ENCODE peak calls at places on chromosomes 5 and 9, in six cellular contexts. One of them, this sample, is unnamed.

GRCh38 chr5:73706963-73707362 is 81.0 kb downstream of the ARHGEF28 start:
- DNase-seq in A549: no peak
- DNase-seq in uterus: no peak
- DNase-seq in endothelial cell of umbilical vein: no peak
- DNase-seq in tibial nerve: no peak
- DNase-seq in stomach: no peak
- DNase-seq in this sample: no peak

GRCh38 chr5:82707741-82708140 is 369.5 kb downstream of the TMEM167A start:
- DNase-seq in uterus: no peak
- DNase-seq in tibial nerve: no peak
- DNase-seq in stomach: no peak
- DNase-seq in A549: no peak
- DNase-seq in endothelial cell of umbilical vein: no peak
- DNase-seq in this sample: no peak

GRCh38 chr5:180424094-180424493 is 70.1 kb upstream of the CNOT6 start:
- DNase-seq in tibial nerve: no peak
- DNase-seq in A549: no peak
- DNase-seq in endothelial cell of umbilical vein: no peak
- DNase-seq in uterus: no peak
- DNase-seq in stomach: no peak
- DNase-seq in this sample: no peak

GRCh38 chr5:111583761-111584203 is 71.4 kb upstream of the STARD4 start:
- DNase-seq in A549: no peak
- DNase-seq in uterus: no peak
- DNase-seq in tibial nerve: no peak
- DNase-seq in stomach: no peak
- DNase-seq in endothelial cell of umbilical vein: no peak
- DNase-seq in this sample: no peak

GRCh38 chr9:69580582-69580945 is 91.6 kb downstream of the APBA1 start:
- DNase-seq in endothelial cell of umbilical vein: no peak
- DNase-seq in stomach: no peak
- DNase-seq in uterus: no peak
- DNase-seq in tibial nerve: no peak
- DNase-seq in A549: no peak
- DNase-seq in this sample: no peak

GRCh38 chr5:53091304-53091703 is 18.3 kb downstream of the MOCS2 start:
- DNase-seq in uterus: no peak
- DNase-seq in tibial nerve: no peak
- DNase-seq in endothelial cell of umbilical vein: peak; percentile 62
- DNase-seq in A549: no peak
- DNase-seq in stomach: no peak
- DNase-seq in this sample: no peak

GRCh38 chr5:100900796-100901731 is 2.0 kb downstream of the ST8SIA4 start:
- DNase-seq in uterus: peak; percentile 34
- DNase-seq in tibial nerve: peak; percentile 36
- DNase-seq in endothelial cell of umbilical vein: peak; percentile 91
- DNase-seq in A549: no peak
- DNase-seq in stomach: peak; percentile 70
- DNase-seq in this sample: peak; percentile 69

GRCh38 chr9:76451234-76451633 is 7.7 kb upstream of the GCNT1 start:
- DNase-seq in endothelial cell of umbilical vein: no peak
- DNase-seq in uterus: no peak
- DNase-seq in tibial nerve: no peak
- DNase-seq in A549: no peak
- DNase-seq in stomach: no peak
- DNase-seq in this sample: no peak

GRCh38 chr9:37949576-37949975 is 45.6 kb upstream of the SLC25A51 start:
- DNase-seq in uterus: no peak
- DNase-seq in stomach: no peak
- DNase-seq in A549: peak; percentile 33
- DNase-seq in tibial nerve: no peak
- DNase-seq in endothelial cell of umbilical vein: no peak
- DNase-seq in this sample: no peak

GRCh38 chr5:134543820-134544692 is 18.6 kb downstream of the JADE2 start:
- DNase-seq in uterus: no peak
- DNase-seq in stomach: no peak
- DNase-seq in A549: no peak
- DNase-seq in tibial nerve: no peak
- DNase-seq in endothelial cell of umbilical vein: no peak
- DNase-seq in this sample: no peak

GRCh38 chr5:170638051-170638450 is 134.2 kb downstream of the KCNIP1 start:
- DNase-seq in uterus: no peak
- DNase-seq in stomach: no peak
- DNase-seq in A549: no peak
- DNase-seq in endothelial cell of umbilical vein: no peak
- DNase-seq in tibial nerve: no peak
- DNase-seq in this sample: peak; percentile 53

GRCh38 chr9:105242557-105242956 is 1.9 kb upstream of the SLC44A1 start:
- DNase-seq in uterus: no peak
- DNase-seq in A549: no peak
- DNase-seq in stomach: no peak
- DNase-seq in endothelial cell of umbilical vein: no peak
- DNase-seq in tibial nerve: no peak
- DNase-seq in this sample: no peak

GRCh38 chr9:68747043-68747533 is 42.0 kb downstream of the PIP5K1B start:
- DNase-seq in stomach: no peak
- DNase-seq in endothelial cell of umbilical vein: no peak
- DNase-seq in uterus: no peak
- DNase-seq in A549: no peak
- DNase-seq in tibial nerve: no peak
- DNase-seq in this sample: no peak

GRCh38 chr9:129413537-129414376 is 207.1 kb downstream of the C9orf50 start:
- DNase-seq in A549: peak; percentile 86
- DNase-seq in uterus: peak; percentile 99
- DNase-seq in tibial nerve: peak; percentile 100
- DNase-seq in stomach: peak; percentile 100
- DNase-seq in endothelial cell of umbilical vein: peak; percentile 95
- DNase-seq in this sample: peak; percentile 100

GRCh38 chr9:112819635-112820496 is 69.3 kb downstream of the SNX30 start:
- DNase-seq in uterus: peak; percentile 59
- DNase-seq in stomach: peak; percentile 37
- DNase-seq in A549: peak; percentile 47
- DNase-seq in endothelial cell of umbilical vein: peak; percentile 50
- DNase-seq in tibial nerve: no peak
- DNase-seq in this sample: no peak

GRCh38 chr5:71882826-71883744 is 164.0 kb downstream of the CARTPT start:
- DNase-seq in uterus: no peak
- DNase-seq in tibial nerve: no peak
- DNase-seq in stomach: no peak
- DNase-seq in endothelial cell of umbilical vein: no peak
- DNase-seq in A549: no peak
- DNase-seq in this sample: no peak

GRCh38 chr9:134434896-134435506 is 108.7 kb downstream of the RXRA start:
- DNase-seq in stomach: peak; percentile 98
- DNase-seq in uterus: peak; percentile 98
- DNase-seq in endothelial cell of umbilical vein: peak; percentile 94
- DNase-seq in tibial nerve: peak; percentile 96
- DNase-seq in A549: peak; percentile 65
- DNase-seq in this sample: peak; percentile 97

GRCh38 chr5:171493646-171494393 is 74.4 kb downstream of the FGF18 start:
- DNase-seq in endothelial cell of umbilical vein: no peak
- DNase-seq in stomach: no peak
- DNase-seq in tibial nerve: no peak
- DNase-seq in A549: no peak
- DNase-seq in uterus: no peak
- DNase-seq in this sample: no peak

GRCh38 chr5:168655316-168655715 is 76.1 kb upstream of the PANK3 start:
- DNase-seq in endothelial cell of umbilical vein: no peak
- DNase-seq in tibial nerve: no peak
- DNase-seq in A549: no peak
- DNase-seq in stomach: no peak
- DNase-seq in uterus: no peak
- DNase-seq in this sample: peak; percentile 65

GRCh38 chr5:95446009-95446408 is 54.8 kb downstream of the FAM81B start:
- DNase-seq in uterus: no peak
- DNase-seq in tibial nerve: no peak
- DNase-seq in A549: no peak
- DNase-seq in endothelial cell of umbilical vein: no peak
- DNase-seq in stomach: no peak
- DNase-seq in this sample: no peak

GRCh38 chr5:154384480-154385235 is 61.1 kb upstream of the SAP30L start:
- DNase-seq in stomach: no peak
- DNase-seq in tibial nerve: no peak
- DNase-seq in endothelial cell of umbilical vein: no peak
- DNase-seq in uterus: no peak
- DNase-seq in A549: no peak
- DNase-seq in this sample: no peak

GRCh38 chr9:25691786-25692185 is 13.5 kb upstream of the TUSC1 start:
- DNase-seq in A549: no peak
- DNase-seq in stomach: no peak
- DNase-seq in tibial nerve: no peak
- DNase-seq in uterus: no peak
- DNase-seq in endothelial cell of umbilical vein: no peak
- DNase-seq in this sample: no peak

GRCh38 chr5:5632678-5633077 is 210.2 kb downstream of the ICE1 start:
- DNase-seq in stomach: no peak
- DNase-seq in uterus: no peak
- DNase-seq in A549: no peak
- DNase-seq in tibial nerve: no peak
- DNase-seq in endothelial cell of umbilical vein: no peak
- DNase-seq in this sample: no peak

GRCh38 chr5:149732500-149733128 is 2.5 kb downstream of the PPARGC1B start:
- DNase-seq in uterus: peak; percentile 42
- DNase-seq in A549: no peak
- DNase-seq in stomach: no peak
- DNase-seq in tibial nerve: no peak
- DNase-seq in endothelial cell of umbilical vein: no peak
- DNase-seq in this sample: no peak

DNA sequence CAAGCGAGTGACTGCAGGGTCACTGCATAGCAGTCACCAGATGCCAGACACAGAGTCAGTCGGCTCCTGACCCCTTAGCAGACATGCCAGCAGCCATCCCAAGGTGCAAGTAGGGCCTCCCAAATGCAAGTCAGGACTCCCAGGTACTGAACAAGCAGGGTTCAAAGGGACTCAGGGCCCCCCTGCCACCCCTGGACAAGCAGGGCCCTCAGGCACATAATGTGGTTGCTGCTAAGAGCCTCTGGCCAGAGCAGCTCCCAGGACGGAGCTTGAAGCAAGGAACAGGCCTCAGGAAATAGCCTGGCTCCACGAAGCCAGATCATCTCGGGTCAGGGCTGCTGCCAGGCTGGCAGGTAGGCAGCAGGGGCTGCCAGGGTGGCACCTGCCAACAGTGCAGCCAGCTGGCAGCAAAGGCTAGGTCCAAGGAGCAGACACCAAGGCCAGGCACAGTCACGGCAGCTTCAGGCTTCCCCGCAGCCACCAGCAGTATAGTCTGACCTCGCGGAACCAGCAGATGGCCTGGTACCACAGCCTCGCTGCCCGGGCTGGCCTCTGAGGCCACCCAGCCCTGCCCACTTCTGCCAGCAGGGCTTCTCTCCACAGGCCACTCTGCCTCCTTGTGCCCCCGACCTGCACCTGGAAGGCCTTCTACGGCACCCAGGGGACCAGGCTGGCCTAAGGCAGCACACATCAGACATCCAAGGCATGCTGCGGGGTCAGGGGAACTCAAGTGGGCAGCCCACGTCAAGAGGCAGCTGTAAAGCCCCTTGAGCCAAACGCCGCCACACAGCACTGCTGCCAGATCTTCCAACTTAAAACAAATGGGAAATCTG is 7.4 kb downstream of the EEIG1 start:
- DNase-seq in tibial nerve: no peak
- DNase-seq in stomach: peak; percentile 86
- DNase-seq in A549: no peak
- DNase-seq in uterus: no peak
- DNase-seq in endothelial cell of umbilical vein: no peak
- DNase-seq in this sample: no peak
- TF ChIP-seq CTCF in tibial nerve: peak; percentile 5
- TF ChIP-seq CTCF in stomach: no peak
- TF ChIP-seq CTCF in A549: no peak
- TF ChIP-seq CTCF in uterus: no peak
- TF ChIP-seq CTCF in endothelial cell of umbilical vein: no peak
- TF ChIP-seq CTCF in this sample: no peak

GRCh38 chr9:137173795-137174664 is 2.2 kb upstream of the TMEM210 start:
- DNase-seq in endothelial cell of umbilical vein: no peak
- DNase-seq in uterus: no peak
- DNase-seq in tibial nerve: no peak
- DNase-seq in stomach: no peak
- DNase-seq in A549: no peak
- DNase-seq in this sample: no peak
- TF ChIP-seq POLR2A in endothelial cell of umbilical vein: no peak
- TF ChIP-seq POLR2A in uterus: no peak
- TF ChIP-seq POLR2A in tibial nerve: no peak
- TF ChIP-seq POLR2A in stomach: no peak
- TF ChIP-seq POLR2A in A549: no peak
- TF ChIP-seq POLR2A in this sample: no peak

DNA sequence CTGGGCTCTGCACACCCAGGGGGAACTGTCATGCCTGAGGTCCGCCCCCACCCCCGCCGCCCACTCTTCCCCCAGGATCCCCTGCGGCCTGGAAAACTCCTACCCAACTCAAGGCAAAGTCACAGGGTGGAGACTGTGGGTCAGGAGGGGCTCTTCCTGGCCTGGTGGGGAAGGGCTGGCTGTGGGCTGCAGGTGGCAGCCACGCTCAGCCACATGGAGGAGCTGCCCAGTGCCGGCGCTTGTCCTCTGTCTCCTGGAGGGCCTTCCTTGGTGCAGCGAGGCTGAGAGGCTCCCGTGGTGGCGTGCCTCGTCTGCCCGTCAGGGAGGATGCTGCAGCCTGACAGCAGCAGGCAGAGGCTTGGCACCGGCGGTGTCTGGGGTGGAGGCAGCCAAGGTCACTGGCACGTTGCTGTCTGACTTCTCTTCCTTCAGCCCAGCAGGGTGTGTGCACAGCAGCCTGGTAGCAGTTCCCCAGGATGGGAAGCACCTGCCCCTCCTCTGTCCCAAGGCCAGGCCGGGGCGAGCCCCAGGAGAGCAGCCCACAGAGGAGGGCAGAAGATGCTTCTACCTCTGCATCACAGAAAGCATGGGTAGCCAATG is 78.1 kb downstream of the ADAMTS2 start:
- DNase-seq in A549: no peak
- DNase-seq in tibial nerve: peak; percentile 12
- DNase-seq in uterus: peak; percentile 29
- DNase-seq in stomach: peak; percentile 20
- DNase-seq in endothelial cell of umbilical vein: no peak
- DNase-seq in this sample: no peak
- TF ChIP-seq CTCF in A549: no peak
- TF ChIP-seq CTCF in tibial nerve: no peak
- TF ChIP-seq CTCF in uterus: no peak
- TF ChIP-seq CTCF in stomach: no peak
- TF ChIP-seq CTCF in endothelial cell of umbilical vein: no peak
- TF ChIP-seq CTCF in this sample: no peak

DNA sequence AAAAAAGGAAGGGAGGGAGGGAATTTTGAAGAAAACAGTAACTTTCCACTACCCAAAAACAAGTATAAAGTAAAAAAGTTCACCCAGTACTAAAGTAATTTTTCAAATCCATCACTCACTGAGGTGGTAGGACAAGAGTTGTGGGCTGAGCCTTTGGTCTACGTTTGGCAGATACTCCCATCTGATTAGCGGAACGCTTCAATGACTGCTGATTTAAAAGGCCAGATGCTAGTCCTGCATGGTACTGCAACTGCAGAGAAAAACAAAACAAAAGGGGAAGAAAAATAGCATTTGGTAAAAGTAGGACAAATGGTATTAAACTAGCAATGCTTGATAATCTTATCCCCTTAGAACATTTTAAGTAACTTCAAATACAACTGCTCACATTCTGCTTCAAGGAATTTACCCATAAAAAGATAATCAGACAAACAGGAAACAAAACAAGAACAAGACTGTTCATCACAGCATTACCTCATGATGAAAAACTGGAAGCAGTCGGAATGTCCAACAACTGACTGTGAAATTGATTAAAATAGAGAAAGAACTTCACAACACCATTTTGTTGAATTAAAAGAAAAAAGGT is 65.4 kb downstream of the MED27 start:
- DNase-seq in A549: no peak
- DNase-seq in uterus: no peak
- DNase-seq in stomach: no peak
- DNase-seq in endothelial cell of umbilical vein: no peak
- DNase-seq in tibial nerve: no peak
- DNase-seq in this sample: no peak
- TF ChIP-seq POLR2A in A549: no peak
- TF ChIP-seq POLR2A in uterus: no peak
- TF ChIP-seq POLR2A in stomach: no peak
- TF ChIP-seq POLR2A in endothelial cell of umbilical vein: no peak
- TF ChIP-seq POLR2A in tibial nerve: no peak
- TF ChIP-seq POLR2A in this sample: no peak